ENCODE peak calls at places on chromosomes 5 and 9, in nine cellular contexts. J, R, F, E, D, P, S, Z and A are unnamed samples.

GRCh38 chr9:83920469-83920941 is 727 bp downstream of the KIF27 start:
- DNase-seq in D (no peak), Z (peak), J (peak), P (no peak), F (peak), E (peak), S (peak), R (peak), A (no peak)

GRCh38 chr9:134707031-134707680 is 65.6 kb downstream of the COL5A1 start:
- DNase-seq in E (no peak), J (no peak), R (peak), D (no peak), S (peak), F (no peak), Z (peak), P (no peak), A (peak)

GRCh38 chr5:55303238-55303690 is 4.2 kb downstream of the DHX29 start:
- DNase-seq in Z (no peak), S (no peak), F (no peak), E (no peak), R (no peak), D (no peak), P (no peak), J (no peak), A (no peak)

GRCh38 chr5:109910874-109911273 is 221.1 kb downstream of the MAN2A1 start:
- DNase-seq in F (peak), R (no peak), D (no peak), E (no peak), P (no peak), S (no peak), J (no peak), Z (no peak), A (no peak)

GRCh38 chr5:153831976-153832375 is 206.7 kb downstream of the FAM114A2 start:
- DNase-seq in R (no peak), S (no peak), D (no peak), E (peak), F (peak), J (no peak), Z (peak), P (no peak), A (no peak)

GRCh38 chr5:113067635-113068344 is 91.2 kb downstream of the DCP2 start:
- DNase-seq in E (no peak), S (no peak), P (no peak), Z (no peak), F (no peak), D (no peak), R (no peak), J (no peak), A (no peak)

GRCh38 chr9:28774433-28775029 is 1201.2 kb upstream of the C9orf72 start:
- DNase-seq in D (no peak), F (peak), Z (peak), J (no peak), E (no peak), R (no peak), S (no peak), P (no peak), A (no peak)

GRCh38 chr5:132470596-132470995 is 20.0 kb downstream of the IRF1 start:
- DNase-seq in Z (no peak), S (peak), R (peak), E (no peak), P (peak), F (no peak), D (peak), J (peak), A (no peak)

GRCh38 chr5:136886623-136887022 is 521.3 kb upstream of the TRPC7 start:
- DNase-seq in Z (no peak), R (no peak), P (no peak), D (no peak), S (no peak), J (no peak), F (no peak), E (no peak), A (no peak)

GRCh38 chr9:133587051-133587450 is 22.1 kb downstream of the FAM163B start:
- DNase-seq in F (no peak), E (no peak), R (no peak), Z (no peak), P (no peak), D (no peak), S (no peak), J (no peak), A (no peak)
- H3K27ac ChIP-seq in F (no peak), E (no peak), R (no peak), Z (peak), P (no peak), D (no peak), S (no peak), J (no peak), A (no peak)

DNA sequence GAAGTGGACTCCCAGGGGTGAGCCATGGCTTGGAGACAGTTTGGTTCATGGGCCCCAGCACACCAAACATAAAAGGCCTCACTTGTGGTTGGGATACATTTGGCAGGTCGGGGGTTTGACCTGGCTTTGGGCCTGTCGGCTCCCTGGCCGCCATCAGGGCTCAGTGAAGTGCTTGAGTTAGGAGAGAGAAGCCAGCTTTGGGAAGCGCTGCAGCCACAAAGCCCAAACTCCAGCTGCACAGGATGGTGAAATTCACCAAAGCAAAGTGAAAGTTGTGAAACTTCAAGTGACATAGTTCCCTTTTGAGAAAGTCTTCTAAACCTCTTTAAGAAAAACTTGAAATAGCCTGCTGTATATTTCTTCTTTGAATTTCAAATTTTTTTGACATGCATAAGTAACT is 27.5 kb downstream of the SLC46A2 start:
- DNase-seq in Z (no peak), S (peak), F (no peak), P (peak), D (no peak), E (no peak), J (no peak), R (no peak), A (no peak)
- TF ChIP-seq POLR2AphosphoS5 in Z (no peak), S (no peak), F (no peak), P (peak), D (no peak), E (no peak), J (no peak), R (no peak), A (no peak)

GRCh38 chr5:139299477-139299876 is 5.9 kb downstream of the MATR3 start:
- DNase-seq in P (no peak), Z (no peak), J (no peak), D (no peak), F (no peak), E (no peak), R (no peak), S (no peak), A (no peak)
- H3K27ac ChIP-seq in P (no peak), Z (no peak), J (peak), D (no peak), F (no peak), E (no peak), R (no peak), S (no peak), A (no peak)

DNA sequence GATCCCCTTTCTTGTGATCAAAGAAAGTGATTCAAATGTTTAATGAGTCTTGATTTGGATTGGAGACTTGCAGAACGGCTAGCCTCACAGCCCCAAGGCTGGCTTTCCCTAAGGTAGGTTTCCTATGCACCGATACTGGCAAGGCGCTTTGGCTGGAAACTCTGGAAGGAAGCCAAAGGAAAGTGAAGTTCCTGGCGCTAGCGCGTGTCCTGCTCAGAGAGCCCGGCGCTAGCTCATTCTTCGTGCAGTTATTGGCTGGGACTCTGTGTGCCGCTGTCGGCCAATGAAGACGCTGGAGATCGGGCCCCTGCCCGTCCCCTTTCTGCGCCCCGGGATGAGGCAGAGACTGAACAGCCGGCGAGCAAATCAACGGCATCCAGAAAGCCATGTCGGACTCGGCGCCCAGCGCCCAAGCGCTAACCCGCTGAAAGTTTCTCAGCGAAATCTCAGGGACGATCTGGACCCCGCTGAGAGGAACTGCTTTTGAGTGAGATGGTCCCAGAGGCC is at the start of gene PCDHGC3:
- DNase-seq in F (peak), E (no peak), S (peak), J (peak), P (peak), D (peak), R (peak), Z (peak), A (peak)
- TF ChIP-seq POLR2AphosphoS5 in F (no peak), E (no peak), S (peak), J (peak), P (peak), D (peak), R (peak), Z (peak), A (peak)

DNA sequence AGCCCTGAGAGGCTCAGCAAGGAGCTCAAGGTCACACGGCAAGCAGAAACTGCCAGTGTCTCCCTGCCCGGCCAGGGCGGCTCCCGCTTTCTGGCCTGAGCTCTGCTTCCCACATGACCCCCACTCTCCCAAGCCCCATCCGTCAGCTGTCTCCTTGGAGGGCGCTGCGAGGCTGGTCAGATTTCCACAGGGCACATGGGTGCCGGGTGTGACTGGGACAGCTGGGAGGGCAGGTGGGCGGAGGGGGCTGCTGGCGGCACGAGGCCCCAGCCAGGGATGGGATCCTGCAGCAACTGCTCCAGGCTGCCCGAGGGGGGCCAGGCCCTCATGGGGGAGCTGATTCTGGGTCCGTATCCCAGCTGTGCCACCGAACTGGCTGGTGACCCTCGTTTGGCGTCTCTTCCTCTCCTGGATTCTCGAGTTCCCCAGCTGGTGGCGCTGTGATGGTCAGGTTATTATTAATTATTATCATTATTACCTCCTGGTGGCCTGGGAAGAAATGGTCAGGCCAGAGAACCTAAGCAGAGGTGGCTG is 12.9 kb upstream of the WDR38 start:
- DNase-seq in Z (peak), R (no peak), P (no peak), E (peak), D (no peak), J (no peak), F (peak), S (no peak), A (no peak)
- H3K27ac ChIP-seq in Z (no peak), R (no peak), P (peak), E (no peak), D (no peak), J (no peak), F (no peak), S (no peak), A (no peak)

DNA sequence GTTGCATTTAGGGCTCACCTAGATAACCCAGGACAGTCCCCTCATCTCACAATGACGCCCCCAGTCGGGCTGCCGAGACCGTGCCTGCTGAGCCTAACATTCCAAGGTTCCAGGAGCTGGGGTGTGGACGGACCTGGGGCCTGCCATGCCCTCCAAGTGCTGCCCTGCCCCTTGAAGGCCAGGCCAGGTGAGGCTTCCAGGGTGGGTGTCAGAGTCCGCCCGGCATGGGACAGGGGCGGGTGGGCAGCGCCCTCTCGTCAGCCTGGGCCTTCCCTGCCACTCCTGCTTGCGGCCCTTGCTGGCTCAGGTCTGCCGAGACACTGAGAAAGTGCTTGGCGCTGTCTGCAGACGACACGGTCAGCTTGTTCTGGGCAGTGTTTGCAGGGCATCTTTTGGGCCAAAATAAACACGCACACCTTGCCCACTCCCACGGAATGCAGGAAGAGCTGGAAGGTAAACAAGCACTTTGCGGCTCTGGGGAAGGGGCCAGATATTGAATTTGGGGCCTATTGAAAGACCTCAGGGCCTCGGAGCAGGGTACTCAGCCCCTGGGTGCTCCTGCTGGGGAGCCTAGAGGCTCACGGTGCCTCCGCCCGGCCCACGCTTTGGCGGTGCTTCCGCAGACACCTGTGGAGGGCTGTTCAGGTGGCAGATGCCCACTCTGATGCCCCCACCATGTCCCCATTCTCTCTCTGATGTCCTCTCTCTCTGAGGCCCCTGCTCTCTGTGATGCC is 4.2 kb upstream of the SCGB3A1 start:
- DNase-seq in R (peak), S (peak), Z (peak), J (peak), P (no peak), E (no peak), D (no peak), F (no peak), A (no peak)
- TF ChIP-seq POLR2AphosphoS5 in R (no peak), S (no peak), Z (no peak), J (no peak), P (no peak), E (no peak), D (no peak), F (no peak), A (no peak)

DNA sequence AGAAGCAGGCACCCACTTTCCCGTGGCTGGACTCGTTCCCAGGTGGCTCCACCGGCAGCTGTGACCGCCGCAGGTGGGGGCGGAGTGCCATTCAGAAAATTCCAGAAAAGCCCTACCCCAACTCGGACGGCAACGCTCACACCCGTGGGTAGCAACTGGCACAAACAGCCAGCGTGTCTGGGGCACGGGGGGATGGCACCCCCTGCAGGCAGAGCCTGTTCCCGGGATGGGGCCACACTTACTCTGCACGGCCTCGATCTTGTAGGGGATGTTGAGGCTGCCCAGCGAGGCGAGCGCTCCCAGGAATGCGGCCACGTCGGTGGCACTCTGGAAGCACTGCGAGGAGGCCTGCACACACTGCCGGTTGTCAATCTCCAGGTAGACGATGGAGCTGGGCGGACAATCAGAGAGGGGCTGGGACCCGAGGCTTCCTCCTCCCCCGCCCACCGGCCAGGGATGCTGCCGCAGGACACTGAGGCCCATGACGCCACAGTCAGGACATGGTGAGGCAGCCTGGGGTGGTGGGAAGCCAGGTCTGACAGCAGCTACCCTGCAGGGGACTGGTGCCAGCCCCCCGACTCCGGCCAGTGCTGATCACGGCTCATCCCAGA is 20.2 kb upstream of the SEC16A start:
- DNase-seq in Z (no peak), S (no peak), J (no peak), E (no peak), R (no peak), P (no peak), D (no peak), F (no peak), A (no peak)
- H3K27ac ChIP-seq in Z (no peak), S (no peak), J (no peak), E (no peak), R (no peak), P (no peak), D (no peak), F (no peak), A (no peak)